ENCODE peak calls at places on chromosomes 11 and 22, in eight cellular contexts. One of them, this sample, is unnamed.
A peak's percentile ranks its signal among the peaks of the same experiment; 100 is the strongest.

GRCh38 chr22:26589367-26589844 is 526 bp downstream of the TPST2 start:
- DNase-seq in activated CD4-positive, alpha-beta T cell treated with anti-CD3 and anti-CD28 coated beads, Interleukin-2, amount 10 ng/mL, durations not matched to agents 7 days and 5 days: peak; percentile 38
- DNase-seq in T-helper 2 cell: no peak
- DNase-seq in NCI-H2029: no peak
- DNase-seq in heart right ventricle: peak; percentile 24
- DNase-seq in NCI-H1092 treated with DMSO at 0.1 percent for 48 hours: no peak
- DNase-seq in GM19239: no peak
- DNase-seq in NCI-H1105 treated with DMSO at 0.1 percent for 48 hours: no peak
- DNase-seq in this sample: peak; percentile 34

GRCh38 chr11:128052912-128053641 is 534.3 kb downstream of the ETS1 start:
- DNase-seq in activated CD4-positive, alpha-beta T cell treated with anti-CD3 and anti-CD28 coated beads, Interleukin-2, amount 10 ng/mL, durations not matched to agents 7 days and 5 days: no peak
- DNase-seq in T-helper 2 cell: no peak
- DNase-seq in NCI-H2029: peak; percentile 79
- DNase-seq in heart right ventricle: no peak
- DNase-seq in NCI-H1092 treated with DMSO at 0.1 percent for 48 hours: no peak
- DNase-seq in GM19239: no peak
- DNase-seq in NCI-H1105 treated with DMSO at 0.1 percent for 48 hours: no peak
- DNase-seq in this sample: peak; percentile 44

GRCh38 chr22:20562607-20563463 is 55.4 kb downstream of the MED15 start:
- DNase-seq in activated CD4-positive, alpha-beta T cell treated with anti-CD3 and anti-CD28 coated beads, Interleukin-2, amount 10 ng/mL, durations not matched to agents 7 days and 5 days: no peak
- DNase-seq in T-helper 2 cell: no peak
- DNase-seq in NCI-H2029: no peak
- DNase-seq in heart right ventricle: no peak
- DNase-seq in NCI-H1092 treated with DMSO at 0.1 percent for 48 hours: no peak
- DNase-seq in GM19239: no peak
- DNase-seq in NCI-H1105 treated with DMSO at 0.1 percent for 48 hours: no peak
- DNase-seq in this sample: no peak

GRCh38 chr22:36364255-36365019 is 23.3 kb downstream of the MYH9 start:
- DNase-seq in activated CD4-positive, alpha-beta T cell treated with anti-CD3 and anti-CD28 coated beads, Interleukin-2, amount 10 ng/mL, durations not matched to agents 7 days and 5 days: no peak
- DNase-seq in T-helper 2 cell: no peak
- DNase-seq in NCI-H2029: no peak
- DNase-seq in heart right ventricle: no peak
- DNase-seq in NCI-H1092 treated with DMSO at 0.1 percent for 48 hours: no peak
- DNase-seq in GM19239: no peak
- DNase-seq in NCI-H1105 treated with DMSO at 0.1 percent for 48 hours: no peak
- DNase-seq in this sample: no peak

GRCh38 chr11:102064316-102064715 is 17.1 kb downstream of the CFAP300 start:
- DNase-seq in activated CD4-positive, alpha-beta T cell treated with anti-CD3 and anti-CD28 coated beads, Interleukin-2, amount 10 ng/mL, durations not matched to agents 7 days and 5 days: no peak
- DNase-seq in T-helper 2 cell: no peak
- DNase-seq in NCI-H2029: no peak
- DNase-seq in heart right ventricle: no peak
- DNase-seq in NCI-H1092 treated with DMSO at 0.1 percent for 48 hours: no peak
- DNase-seq in GM19239: no peak
- DNase-seq in NCI-H1105 treated with DMSO at 0.1 percent for 48 hours: no peak
- DNase-seq in this sample: no peak

GRCh38 chr11:120061761-120062560 is 76.0 kb downstream of the TRIM29 start:
- DNase-seq in activated CD4-positive, alpha-beta T cell treated with anti-CD3 and anti-CD28 coated beads, Interleukin-2, amount 10 ng/mL, durations not matched to agents 7 days and 5 days: no peak
- DNase-seq in T-helper 2 cell: no peak
- DNase-seq in NCI-H2029: no peak
- DNase-seq in heart right ventricle: no peak
- DNase-seq in NCI-H1092 treated with DMSO at 0.1 percent for 48 hours: no peak
- DNase-seq in GM19239: no peak
- DNase-seq in NCI-H1105 treated with DMSO at 0.1 percent for 48 hours: no peak
- DNase-seq in this sample: no peak

GRCh38 chr11:130915556-130916237 is 582 bp downstream of the SNX19 start:
- DNase-seq in activated CD4-positive, alpha-beta T cell treated with anti-CD3 and anti-CD28 coated beads, Interleukin-2, amount 10 ng/mL, durations not matched to agents 7 days and 5 days: peak; percentile 18
- DNase-seq in T-helper 2 cell: no peak
- DNase-seq in NCI-H2029: no peak
- DNase-seq in heart right ventricle: no peak
- DNase-seq in NCI-H1092 treated with DMSO at 0.1 percent for 48 hours: no peak
- DNase-seq in GM19239: no peak
- DNase-seq in NCI-H1105 treated with DMSO at 0.1 percent for 48 hours: no peak
- DNase-seq in this sample: no peak

GRCh38 chr11:33376331-33377099 is 119.3 kb downstream of the HIPK3 start:
- DNase-seq in activated CD4-positive, alpha-beta T cell treated with anti-CD3 and anti-CD28 coated beads, Interleukin-2, amount 10 ng/mL, durations not matched to agents 7 days and 5 days: no peak
- DNase-seq in T-helper 2 cell: no peak
- DNase-seq in NCI-H2029: no peak
- DNase-seq in heart right ventricle: no peak
- DNase-seq in NCI-H1092 treated with DMSO at 0.1 percent for 48 hours: peak; percentile 43
- DNase-seq in GM19239: no peak
- DNase-seq in NCI-H1105 treated with DMSO at 0.1 percent for 48 hours: peak; percentile 22
- DNase-seq in this sample: peak; percentile 82

GRCh38 chr11:46413755-46414465 is 22.3 kb upstream of the CHRM4 start:
- DNase-seq in activated CD4-positive, alpha-beta T cell treated with anti-CD3 and anti-CD28 coated beads, Interleukin-2, amount 10 ng/mL, durations not matched to agents 7 days and 5 days: peak; percentile 19
- DNase-seq in T-helper 2 cell: no peak
- DNase-seq in NCI-H2029: peak; percentile 27
- DNase-seq in heart right ventricle: no peak
- DNase-seq in NCI-H1092 treated with DMSO at 0.1 percent for 48 hours: peak; percentile 89
- DNase-seq in GM19239: no peak
- DNase-seq in NCI-H1105 treated with DMSO at 0.1 percent for 48 hours: no peak
- DNase-seq in this sample: peak; percentile 98

GRCh38 chr11:63966444-63966843 is 8.0 kb upstream of the COX8A start:
- DNase-seq in activated CD4-positive, alpha-beta T cell treated with anti-CD3 and anti-CD28 coated beads, Interleukin-2, amount 10 ng/mL, durations not matched to agents 7 days and 5 days: no peak
- DNase-seq in T-helper 2 cell: no peak
- DNase-seq in NCI-H2029: no peak
- DNase-seq in heart right ventricle: no peak
- DNase-seq in NCI-H1092 treated with DMSO at 0.1 percent for 48 hours: no peak
- DNase-seq in GM19239: no peak
- DNase-seq in NCI-H1105 treated with DMSO at 0.1 percent for 48 hours: no peak
- DNase-seq in this sample: no peak

GRCh38 chr11:45860348-45860747 is 13.1 kb downstream of the CRY2 start:
- DNase-seq in activated CD4-positive, alpha-beta T cell treated with anti-CD3 and anti-CD28 coated beads, Interleukin-2, amount 10 ng/mL, durations not matched to agents 7 days and 5 days: no peak
- DNase-seq in T-helper 2 cell: no peak
- DNase-seq in NCI-H2029: no peak
- DNase-seq in heart right ventricle: no peak
- DNase-seq in NCI-H1092 treated with DMSO at 0.1 percent for 48 hours: no peak
- DNase-seq in GM19239: no peak
- DNase-seq in NCI-H1105 treated with DMSO at 0.1 percent for 48 hours: no peak
- DNase-seq in this sample: no peak

GRCh38 chr11:26983645-26984044 is 10.3 kb upstream of the FIBIN start:
- DNase-seq in activated CD4-positive, alpha-beta T cell treated with anti-CD3 and anti-CD28 coated beads, Interleukin-2, amount 10 ng/mL, durations not matched to agents 7 days and 5 days: no peak
- DNase-seq in T-helper 2 cell: no peak
- DNase-seq in NCI-H2029: no peak
- DNase-seq in heart right ventricle: no peak
- DNase-seq in NCI-H1092 treated with DMSO at 0.1 percent for 48 hours: no peak
- DNase-seq in GM19239: no peak
- DNase-seq in NCI-H1105 treated with DMSO at 0.1 percent for 48 hours: no peak
- DNase-seq in this sample: peak; percentile 88

GRCh38 chr22:28008056-28008455 is 89.0 kb upstream of the PITPNB start:
- DNase-seq in activated CD4-positive, alpha-beta T cell treated with anti-CD3 and anti-CD28 coated beads, Interleukin-2, amount 10 ng/mL, durations not matched to agents 7 days and 5 days: no peak
- DNase-seq in T-helper 2 cell: no peak
- DNase-seq in NCI-H2029: no peak
- DNase-seq in heart right ventricle: no peak
- DNase-seq in NCI-H1092 treated with DMSO at 0.1 percent for 48 hours: no peak
- DNase-seq in GM19239: no peak
- DNase-seq in NCI-H1105 treated with DMSO at 0.1 percent for 48 hours: no peak
- DNase-seq in this sample: no peak

GRCh38 chr11:84526250-84526649 is 1100.9 kb downstream of the DLG2 start:
- DNase-seq in activated CD4-positive, alpha-beta T cell treated with anti-CD3 and anti-CD28 coated beads, Interleukin-2, amount 10 ng/mL, durations not matched to agents 7 days and 5 days: no peak
- DNase-seq in T-helper 2 cell: no peak
- DNase-seq in NCI-H2029: no peak
- DNase-seq in heart right ventricle: no peak
- DNase-seq in NCI-H1092 treated with DMSO at 0.1 percent for 48 hours: no peak
- DNase-seq in GM19239: no peak
- DNase-seq in NCI-H1105 treated with DMSO at 0.1 percent for 48 hours: no peak
- DNase-seq in this sample: no peak

GRCh38 chr22:47374273-47374771 is 611.9 kb downstream of the TBC1D22A start:
- DNase-seq in activated CD4-positive, alpha-beta T cell treated with anti-CD3 and anti-CD28 coated beads, Interleukin-2, amount 10 ng/mL, durations not matched to agents 7 days and 5 days: no peak
- DNase-seq in T-helper 2 cell: no peak
- DNase-seq in NCI-H2029: no peak
- DNase-seq in heart right ventricle: no peak
- DNase-seq in NCI-H1092 treated with DMSO at 0.1 percent for 48 hours: no peak
- DNase-seq in GM19239: no peak
- DNase-seq in NCI-H1105 treated with DMSO at 0.1 percent for 48 hours: no peak
- DNase-seq in this sample: no peak

GRCh38 chr22:41517172-41518047 is 26.9 kb downstream of the POLR3H start:
- DNase-seq in activated CD4-positive, alpha-beta T cell treated with anti-CD3 and anti-CD28 coated beads, Interleukin-2, amount 10 ng/mL, durations not matched to agents 7 days and 5 days: peak; percentile 29
- DNase-seq in T-helper 2 cell: no peak
- DNase-seq in NCI-H2029: peak; percentile 35
- DNase-seq in heart right ventricle: peak; percentile 76
- DNase-seq in NCI-H1092 treated with DMSO at 0.1 percent for 48 hours: peak; percentile 32
- DNase-seq in GM19239: peak; percentile 40
- DNase-seq in NCI-H1105 treated with DMSO at 0.1 percent for 48 hours: peak; percentile 37
- DNase-seq in this sample: peak; percentile 66

GRCh38 chr11:96391698-96392307 is 2.0 kb downstream of the JRKL start:
- DNase-seq in activated CD4-positive, alpha-beta T cell treated with anti-CD3 and anti-CD28 coated beads, Interleukin-2, amount 10 ng/mL, durations not matched to agents 7 days and 5 days: no peak
- DNase-seq in T-helper 2 cell: no peak
- DNase-seq in NCI-H2029: no peak
- DNase-seq in heart right ventricle: no peak
- DNase-seq in NCI-H1092 treated with DMSO at 0.1 percent for 48 hours: no peak
- DNase-seq in GM19239: no peak
- DNase-seq in NCI-H1105 treated with DMSO at 0.1 percent for 48 hours: no peak
- DNase-seq in this sample: peak; percentile 48

GRCh38 chr11:75639752-75640151 is 29.1 kb downstream of the MAP6 start:
- DNase-seq in activated CD4-positive, alpha-beta T cell treated with anti-CD3 and anti-CD28 coated beads, Interleukin-2, amount 10 ng/mL, durations not matched to agents 7 days and 5 days: no peak
- DNase-seq in T-helper 2 cell: no peak
- DNase-seq in NCI-H2029: peak; percentile 94
- DNase-seq in heart right ventricle: peak; percentile 84
- DNase-seq in NCI-H1092 treated with DMSO at 0.1 percent for 48 hours: peak; percentile 100
- DNase-seq in GM19239: no peak
- DNase-seq in NCI-H1105 treated with DMSO at 0.1 percent for 48 hours: peak; percentile 99
- DNase-seq in this sample: peak; percentile 99

GRCh38 chr11:102596578-102596977 is 28.6 kb downstream of the MMP20 start:
- DNase-seq in activated CD4-positive, alpha-beta T cell treated with anti-CD3 and anti-CD28 coated beads, Interleukin-2, amount 10 ng/mL, durations not matched to agents 7 days and 5 days: no peak
- DNase-seq in T-helper 2 cell: no peak
- DNase-seq in NCI-H2029: no peak
- DNase-seq in heart right ventricle: no peak
- DNase-seq in NCI-H1092 treated with DMSO at 0.1 percent for 48 hours: no peak
- DNase-seq in GM19239: no peak
- DNase-seq in NCI-H1105 treated with DMSO at 0.1 percent for 48 hours: no peak
- DNase-seq in this sample: peak; percentile 11

This sample was measured in NCI-H69.